ENCODE peak calls at places on chromosomes 1 and 21, in seven cellular contexts. D is NCI-H1105 treated with DMSO at 0.1 percent for 48 hours; N is activated CD8-positive, alpha-beta memory T cell treated with anti-CD3 and anti-CD28 coated beads, Interleukin-2, amount 50 U/mL, for 48 hours; A is EH; P is skeletal muscle cell; B is sciatic nerve; Y is CMK. R is an unnamed sample.

GRCh38 chr1:32881871-32882850 is 4.1 kb upstream of the HPCA start:
- DNase-seq in D (no peak), N (no peak), A (no peak), P (no peak), B (no peak), Y (no peak), R (peak)

GRCh38 chr1:234960722-234961467 is 167.7 kb downstream of the TOMM20 start:
- DNase-seq in D (no peak), N (peak), A (peak), P (no peak), B (peak), Y (no peak), R (no peak)

GRCh38 chr1:111556318-111557037 is 53.0 kb upstream of the ADORA3 start:
- DNase-seq in D (no peak), N (no peak), A (no peak), P (no peak), B (no peak), Y (no peak), R (no peak)

GRCh38 chr1:95183952-95184351 is 50.1 kb upstream of the RWDD3 start:
- DNase-seq in D (no peak), N (no peak), A (no peak), P (no peak), B (no peak), Y (no peak), R (no peak)

GRCh38 chr1:192153276-192153675 is 5.0 kb upstream of the RGS18 start:
- DNase-seq in D (no peak), N (no peak), A (peak), P (peak), B (no peak), Y (no peak), R (no peak)

GRCh38 chr1:93605812-93606512 is 75.7 kb downstream of the BCAR3 start:
- DNase-seq in D (no peak), N (no peak), A (peak), P (peak), B (no peak), Y (no peak), R (peak)

GRCh38 chr21:38229260-38229877 is 27.4 kb upstream of the KCNJ15 start:
- DNase-seq in D (no peak), N (no peak), A (no peak), P (no peak), B (no peak), Y (no peak), R (no peak)

GRCh38 chr1:182054698-182055326 is 6.7 kb downstream of the ZNF648 start:
- DNase-seq in D (peak), N (no peak), A (peak), P (no peak), B (peak), Y (peak), R (no peak)

GRCh38 chr1:110150330-110151174 is at the start of gene SLC6A17:
- DNase-seq in D (peak), N (peak), A (peak), P (peak), B (no peak), Y (no peak), R (peak)

GRCh38 chr1:78176448-78176847 is 130.7 kb downstream of the GIPC2 start:
- DNase-seq in D (peak), N (no peak), A (peak), P (peak), B (no peak), Y (no peak), R (peak)

GRCh38 chr1:42334240-42335049 is 590 bp downstream of the FOXJ3 start:
- DNase-seq in D (peak), N (no peak), A (peak), P (no peak), B (peak), Y (peak), R (peak)

GRCh38 chr21:14785679-14786078 is 239.6 kb upstream of the SAMSN1 start:
- DNase-seq in D (no peak), N (no peak), A (no peak), P (no peak), B (no peak), Y (no peak), R (no peak)

GRCh38 chr1:152998476-152998875 is 3.1 kb upstream of the SPRR3 start:
- DNase-seq in D (no peak), N (no peak), A (no peak), P (no peak), B (no peak), Y (no peak), R (no peak)

GRCh38 chr1:5379176-5379759 is 613.0 kb downstream of the NPHP4 start:
- DNase-seq in D (no peak), N (no peak), A (no peak), P (no peak), B (no peak), Y (no peak), R (no peak)

GRCh38 chr1:76824106-76824505 is 43.2 kb upstream of the ST6GALNAC5 start:
- DNase-seq in D (no peak), N (no peak), A (no peak), P (no peak), B (no peak), Y (no peak), R (no peak)

GRCh38 chr1:182996816-182997215 is 26.4 kb upstream of the LAMC1 start:
- DNase-seq in D (no peak), N (no peak), A (peak), P (no peak), B (no peak), Y (no peak), R (no peak)

GRCh38 chr21:26273686-26274313 is 103.2 kb upstream of the APP start:
- DNase-seq in D (no peak), N (no peak), A (no peak), P (no peak), B (no peak), Y (no peak), R (no peak)

GRCh38 chr1:206117151-206117948 is at the start of gene AVPR1B:
- DNase-seq in D (peak), N (peak), A (peak), P (no peak), B (no peak), Y (no peak), R (peak)

GRCh38 chr1:205191617-205192016 is 19.9 kb downstream of the DSTYK start:
- DNase-seq in D (peak), N (no peak), A (no peak), P (no peak), B (no peak), Y (no peak), R (no peak)

GRCh38 chr1:23456226-23456625 is 27.8 kb downstream of the ASAP3 start:
- DNase-seq in D (no peak), N (no peak), A (peak), P (no peak), B (no peak), Y (no peak), R (no peak)

GRCh38 chr1:8976338-8976737 is 30.7 kb downstream of the CA6 start:
- DNase-seq in D (no peak), N (no peak), A (no peak), P (no peak), B (no peak), Y (no peak), R (no peak)

GRCh38 chr1:63575340-63575826 is 17.8 kb upstream of the PGM1 start:
- DNase-seq in D (peak), N (no peak), A (peak), P (no peak), B (no peak), Y (no peak), R (no peak)

GRCh38 chr1:203678943-203679661 is 52.5 kb downstream of the ATP2B4 start:
- DNase-seq in D (no peak), N (no peak), A (no peak), P (no peak), B (no peak), Y (no peak), R (no peak)

GRCh38 chr1:41528726-41529605 is 44.5 kb upstream of the EDN2 start:
- DNase-seq in D (no peak), N (no peak), A (no peak), P (no peak), B (peak), Y (no peak), R (peak)

GRCh38 chr1:30106125-30106524 is 617.3 kb downstream of the MATN1 start:
- DNase-seq in D (peak), N (no peak), A (peak), P (no peak), B (no peak), Y (no peak), R (peak)

GRCh38 chr1:230368363-230368762 is 57.8 kb downstream of the PGBD5 start:
- DNase-seq in D (no peak), N (no peak), A (peak), P (peak), B (no peak), Y (no peak), R (no peak)

GRCh38 chr1:192544983-192545393 is 30.6 kb upstream of the RGS1 start:
- DNase-seq in D (no peak), N (no peak), A (peak), P (peak), B (no peak), Y (no peak), R (no peak)

GRCh38 chr1:53120659-53121058 is 21.8 kb downstream of the SLC1A7 start:
- DNase-seq in D (no peak), N (no peak), A (no peak), P (no peak), B (no peak), Y (no peak), R (no peak)

GRCh38 chr1:117611894-117612481 is 6.1 kb downstream of the TENT5C start:
- DNase-seq in D (no peak), N (no peak), A (peak), P (no peak), B (no peak), Y (no peak), R (no peak)

GRCh38 chr21:41612674-41613250 is 104.8 kb upstream of the TMPRSS2 start:
- DNase-seq in D (peak), N (peak), A (peak), P (peak), B (peak), Y (peak), R (peak)

GRCh38 chr21:41877901-41878830 is 978 bp downstream of the PRDM15 start:
- DNase-seq in D (peak), N (peak), A (peak), P (no peak), B (no peak), Y (no peak), R (peak)

GRCh38 chr1:57131701-57132394 is 166.0 kb upstream of the C8B start:
- DNase-seq in D (no peak), N (no peak), A (peak), P (no peak), B (no peak), Y (no peak), R (no peak)

GRCh38 chr1:1118011-1118892 is 2.4 kb upstream of the C1orf159 start:
- DNase-seq in D (no peak), N (no peak), A (no peak), P (no peak), B (no peak), Y (no peak), R (peak)

GRCh38 chr1:94803517-94804441 is 16.4 kb upstream of the SLC44A3 start:
- DNase-seq in D (no peak), N (no peak), A (no peak), P (no peak), B (no peak), Y (no peak), R (no peak)

GRCh38 chr1:203099121-203099520 is 13.3 kb upstream of the MYOG start:
- DNase-seq in D (no peak), N (no peak), A (peak), P (no peak), B (no peak), Y (no peak), R (no peak)

GRCh38 chr1:97396463-97396862 is 524.4 kb downstream of the DPYD start:
- DNase-seq in D (no peak), N (no peak), A (peak), P (no peak), B (no peak), Y (no peak), R (no peak)

GRCh38 chr1:247228133-247228532 is 27.7 kb upstream of the VN1R5 start:
- DNase-seq in D (no peak), N (no peak), A (peak), P (no peak), B (no peak), Y (no peak), R (no peak)

GRCh38 chr1:11053758-11054137 is 6.1 kb downstream of the SRM start:
- DNase-seq in D (no peak), N (no peak), A (peak), P (no peak), B (no peak), Y (no peak), R (peak)

GRCh38 chr21:34531399-34531798 is 19.4 kb upstream of the KCNE1 start:
- DNase-seq in D (no peak), N (no peak), A (no peak), P (no peak), B (no peak), Y (no peak), R (no peak)

R was measured in osteoblast.